ENCODE peak calls at places on chromosome 4, in six cellular contexts. L is GM12878, B is HepG2, U is HCT116, X is H1, F is K562. A is an unnamed sample.

GRCh38 chr4:54539500-54540029 is 118.2 kb upstream of the KIT start:
- DNase-seq in U (no peak), L (no peak), F (peak), X (no peak), B (peak), A (peak)

GRCh38 chr4:26346203-26346620 is 25.4 kb downstream of the RBPJ start:
- DNase-seq in U (no peak), L (no peak), X (no peak), F (peak), B (no peak), A (no peak)

GRCh38 chr4:176226736-176227135 is 31.4 kb upstream of the SPATA4 start:
- DNase-seq in L (no peak), X (no peak), F (no peak), B (no peak), U (no peak), A (no peak)

GRCh38 chr4:48255130-48255958 is 14.3 kb downstream of the TEC start:
- DNase-seq in B (no peak), F (peak), U (no peak), X (no peak), L (no peak), A (no peak)

GRCh38 chr4:77308843-77309242 is 151.8 kb downstream of the CCNG2 start:
- DNase-seq in U (peak), B (peak), L (no peak), X (no peak), F (peak), A (no peak)

GRCh38 chr4:7020290-7020689 is 22.9 kb upstream of the TADA2B start:
- DNase-seq in B (no peak), X (no peak), U (no peak), F (no peak), L (no peak), A (no peak)

GRCh38 chr4:21986312-21986711 is 37.7 kb upstream of the KCNIP4 start:
- DNase-seq in B (no peak), F (no peak), L (no peak), X (no peak), U (no peak), A (no peak)

GRCh38 chr4:21134994-21135393 is 434.7 kb downstream of the PACRGL start:
- DNase-seq in L (no peak), F (no peak), X (no peak), B (no peak), U (no peak), A (peak)

GRCh38 chr4:7254736-7255487 is 62.6 kb downstream of the SORCS2 start:
- DNase-seq in X (no peak), B (no peak), F (no peak), L (peak), U (no peak), A (no peak)

GRCh38 chr4:140267576-140267975 is 105.9 kb upstream of the SCOC start:
- DNase-seq in X (no peak), L (no peak), B (no peak), U (no peak), F (no peak), A (no peak)

GRCh38 chr4:187478292-187479205 is 517.0 kb upstream of the ZFP42 start:
- DNase-seq in U (no peak), F (no peak), X (no peak), L (no peak), B (no peak), A (no peak)

GRCh38 chr4:47160095-47160494 is 128.7 kb downstream of the GABRB1 start:
- DNase-seq in X (no peak), L (no peak), B (no peak), U (no peak), F (no peak), A (no peak)

GRCh38 chr4:185541251-185541671 is 6.0 kb upstream of the PDLIM3 start:
- DNase-seq in U (no peak), X (no peak), L (no peak), B (no peak), F (no peak), A (no peak)

GRCh38 chr4:124703154-124703553 is 9.4 kb downstream of the ANKRD50 start:
- DNase-seq in X (no peak), F (no peak), L (no peak), U (no peak), B (no peak), A (no peak)

GRCh38 chr4:7034262-7035081 is 8.7 kb upstream of the TADA2B start:
- DNase-seq in X (no peak), L (no peak), F (no peak), B (peak), U (no peak), A (no peak)

GRCh38 chr4:184588893-184589292 is 60.4 kb downstream of the CASP3 start:
- DNase-seq in B (no peak), U (no peak), F (no peak), X (no peak), L (no peak), A (no peak)

GRCh38 chr4:25656031-25656430 is 380 bp downstream of the SLC34A2 start:
- DNase-seq in B (no peak), F (no peak), L (no peak), X (no peak), U (no peak), A (no peak)

GRCh38 chr4:139736257-139736626 is 70.6 kb downstream of the MGST2 start:
- DNase-seq in U (no peak), L (no peak), X (no peak), B (no peak), F (no peak), A (no peak)

GRCh38 chr4:99438578-99438875 is 3.4 kb upstream of the ADH7 start:
- DNase-seq in F (no peak), X (no peak), U (no peak), L (no peak), B (no peak), A (no peak)

GRCh38 chr4:3679851-3680311 is 86.3 kb upstream of the ADRA2C start:
- DNase-seq in X (no peak), F (no peak), L (no peak), U (no peak), B (no peak), A (no peak)

GRCh38 chr4:182338731-182339130 is 95.5 kb downstream of the TENM3 start:
- DNase-seq in U (no peak), L (no peak), X (no peak), F (no peak), B (no peak), A (no peak)

GRCh38 chr4:182337366-182337765 is 94.2 kb downstream of the TENM3 start:
- DNase-seq in F (no peak), B (no peak), U (no peak), L (no peak), X (no peak), A (no peak)

GRCh38 chr4:182339246-182339645 is 96.0 kb downstream of the TENM3 start:
- DNase-seq in F (no peak), X (peak), B (no peak), L (no peak), U (no peak), A (no peak)

GRCh38 chr4:182343435-182343834 is 100.2 kb downstream of the TENM3 start:
- DNase-seq in X (no peak), F (no peak), U (no peak), L (no peak), B (no peak), A (no peak)

DNA sequence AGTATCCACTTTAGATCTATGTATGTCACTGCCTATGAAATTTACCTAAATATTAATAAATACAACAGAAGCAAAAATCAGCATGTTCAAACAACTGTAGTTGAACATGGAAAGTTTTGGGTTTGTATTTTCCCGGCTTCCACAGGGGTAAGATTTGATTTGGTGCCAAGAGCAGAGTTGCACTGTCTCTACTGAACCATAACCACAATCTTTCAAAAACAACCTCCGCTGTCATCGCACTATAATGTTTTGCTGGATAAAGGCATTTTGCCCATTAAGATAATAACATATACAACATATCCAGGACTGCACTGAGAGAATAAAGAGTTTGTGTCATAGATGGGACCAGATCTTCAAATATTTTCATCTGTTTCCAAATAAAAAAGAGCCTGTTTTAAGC is 94.9 kb downstream of the TENM3 start:
- DNase-seq in X (no peak), L (no peak), U (no peak), F (no peak), B (no peak), A (no peak)
- TF ChIP-seq YY1 in X (no peak), L (no peak), U (no peak), F (no peak), B (no peak), A (no peak)

GRCh38 chr4:40990202-40990898 is 224.0 kb downstream of the APBB2 start:
- DNase-seq in B (peak), F (no peak), X (no peak), L (peak), U (peak), A (no peak)

GRCh38 chr4:40995850-40996249 is 218.5 kb downstream of the APBB2 start:
- DNase-seq in L (no peak), U (no peak), X (no peak), B (no peak), F (no peak), A (no peak)

GRCh38 chr4:40992472-40993298 is 221.7 kb downstream of the APBB2 start:
- DNase-seq in B (no peak), F (no peak), X (no peak), U (no peak), L (peak), A (no peak)

GRCh38 chr4:40990899-40991265 is 223.5 kb downstream of the APBB2 start:
- DNase-seq in L (peak), F (no peak), U (no peak), X (no peak), B (no peak), A (no peak)

GRCh38 chr4:40991908-40992307 is 222.4 kb downstream of the APBB2 start:
- DNase-seq in L (peak), B (no peak), F (no peak), U (no peak), X (no peak), A (no peak)
- H3K9ac ChIP-seq in L (peak), B (no peak), F (no peak), U (peak), X (no peak), A (no peak)

GRCh38 chr4:114137984-114138383 is 158.5 kb upstream of the ARSJ start:
- DNase-seq in B (no peak), F (no peak), U (no peak), L (no peak), X (no peak), A (no peak)

GRCh38 chr4:114132199-114132598 is 152.8 kb upstream of the ARSJ start:
- DNase-seq in X (no peak), L (no peak), F (no peak), B (no peak), U (no peak), A (no peak)

GRCh38 chr4:114136067-114136466 is 156.6 kb upstream of the ARSJ start:
- DNase-seq in L (no peak), U (no peak), F (no peak), X (no peak), B (no peak), A (no peak)

GRCh38 chr4:114132830-114133229 is 153.4 kb upstream of the ARSJ start:
- DNase-seq in F (peak), U (no peak), B (no peak), X (no peak), L (no peak), A (no peak)
- TF ChIP-seq ZNF274 in F (no peak), U (no peak), B (no peak), X (no peak), L (no peak), A (no peak)

GRCh38 chr4:74545488-74545887 is 100.6 kb downstream of the AREG start:
- DNase-seq in X (no peak), U (no peak), B (no peak), L (no peak), F (no peak), A (no peak)

GRCh38 chr4:74546020-74546419 is 101.1 kb downstream of the AREG start:
- DNase-seq in X (no peak), F (no peak), B (no peak), U (no peak), L (no peak), A (no peak)

GRCh38 chr4:74543983-74544382 is 99.0 kb downstream of the AREG start:
- DNase-seq in U (no peak), X (no peak), F (no peak), L (no peak), B (no peak), A (no peak)

GRCh38 chr4:74543247-74543670 is 98.3 kb downstream of the AREG start:
- DNase-seq in L (peak), X (no peak), F (peak), B (no peak), U (no peak), A (no peak)

GRCh38 chr4:74544655-74545361 is 99.9 kb downstream of the AREG start:
- DNase-seq in L (no peak), U (no peak), F (peak), X (no peak), B (peak), A (no peak)
- TF ChIP-seq YY1 in L (no peak), U (no peak), F (no peak), X (no peak), B (no peak), A (no peak)

GRCh38 chr4:80215449-80216052 is 18.2 kb downstream of the PRDM8 start:
- DNase-seq in F (peak), L (no peak), B (peak), U (no peak), X (no peak), A (no peak)
- H3K9ac ChIP-seq in F (no peak), L (no peak), B (no peak), U (no peak), X (no peak), A (no peak)

GRCh38 chr4:126202226-126202625 is 887.5 kb downstream of the FAT4 start:
- DNase-seq in F (no peak), U (no peak), L (no peak), B (no peak), X (no peak), A (no peak)
- TF ChIP-seq ZNF274 in F (no peak), U (no peak), L (no peak), B (no peak), X (no peak), A (no peak)

A was measured in NT2/D1.